ENCODE peak calls at places on chromosome 13, in eight cellular contexts. K is COR-L47; L is gastrocnemius medialis; F is stimulated activated CD4-positive, alpha-beta T cell treated with anti-CD3 and anti-CD28 coated beads, Interleukin-15, amount 100 ng/mL, for 48 hours; N is NCI-H1105; P is T-helper 9 cell; V is small intestine; E is kidney tubule cell. Q is an unnamed sample.

GRCh38 chr13:49998714-49999624 is 2.1 kb downstream of the TRIM13 start:
- DNase-seq in P (no peak), E (no peak), L (no peak), K (no peak), V (no peak), F (no peak), N (no peak), Q (no peak)

GRCh38 chr13:38350114-38350617 is 515 bp downstream of the UFM1 start:
- DNase-seq in N (no peak), E (peak; percentile 72), P (peak; percentile 32), K (peak; percentile 65), F (peak; percentile 32), L (peak; percentile 25), V (peak; percentile 70), Q (peak; percentile 93)

GRCh38 chr13:113565526-113566226 is 18.9 kb upstream of the TFDP1 start:
- DNase-seq in N (no peak), V (no peak), K (no peak), E (no peak), F (no peak), P (no peak), L (no peak), Q (peak; percentile 65)

GRCh38 chr13:85659493-85659892 is 139.7 kb downstream of the SLITRK6 start:
- DNase-seq in P (no peak), E (no peak), L (no peak), F (no peak), V (no peak), K (no peak), N (no peak), Q (no peak)

GRCh38 chr13:36850790-36851438 is 31.9 kb downstream of the RFXAP start:
- DNase-seq in N (no peak), P (no peak), E (peak; percentile 22), L (no peak), K (peak; percentile 36), V (no peak), F (no peak), Q (no peak)

GRCh38 chr13:42814868-42815267 is 33.5 kb downstream of the FAM216B start:
- DNase-seq in F (no peak), L (no peak), V (no peak), K (no peak), E (peak; percentile 10), P (no peak), N (peak; percentile 57), Q (no peak)

GRCh38 chr13:71237332-71237731 is 629.7 kb downstream of the DACH1 start:
- DNase-seq in E (no peak), N (no peak), F (no peak), K (no peak), V (no peak), P (no peak), L (no peak), Q (no peak)

GRCh38 chr13:49098198-49098597 is 121.9 kb upstream of the MLNR start:
- DNase-seq in P (no peak), N (no peak), V (peak; percentile 72), F (no peak), E (peak; percentile 89), K (no peak), L (no peak), Q (no peak)

GRCh38 chr13:106522112-106522511 is 13.3 kb downstream of the EFNB2 start:
- DNase-seq in F (no peak), P (no peak), L (no peak), K (no peak), N (peak; percentile 57), V (no peak), E (no peak), Q (no peak)

GRCh38 chr13:101300531-101300930 is 115.8 kb downstream of the NALCN start:
- DNase-seq in P (no peak), N (no peak), E (no peak), K (no peak), L (no peak), F (no peak), V (no peak), Q (no peak)

GRCh38 chr13:46831588-46832194 is 34.7 kb upstream of the ESD start:
- DNase-seq in E (peak; percentile 53), N (no peak), F (no peak), K (peak; percentile 43), L (no peak), P (no peak), V (peak; percentile 27), Q (peak; percentile 47)

GRCh38 chr13:42392180-42392579 is 120.2 kb downstream of the AKAP11 start:
- DNase-seq in E (no peak), L (no peak), P (no peak), K (no peak), V (no peak), F (no peak), N (no peak), Q (no peak)

GRCh38 chr13:66210677-66211076 is 1019.5 kb downstream of the PCDH9 start:
- DNase-seq in F (no peak), V (no peak), P (no peak), L (no peak), N (no peak), E (peak; percentile 83), K (no peak), Q (no peak)

Q was measured in lower leg skin.